ENCODE peak calls at places on chromosomes 7 and 10, in eight cellular contexts. P is effector memory CD4-positive, alpha-beta T cell; G is activated CD4-positive, CD25-positive, alpha-beta regulatory T cell; H is AG08396; J is ureter; S is astrocyte of the spinal cord; D is GM13977; U is M059J. W is an unnamed sample.

GRCh38 chr7:100689230-100690135 is 4.6 kb downstream of the GIGYF1 start:
- DNase-seq in G (no peak), U (no peak), D (peak; percentile 42), P (no peak), S (no peak), J (no peak), H (no peak), W (no peak)

GRCh38 chr7:102451371-102452054 is 13.2 kb downstream of the ALKBH4 start:
- DNase-seq in D (peak; percentile 15), G (no peak), P (no peak), H (no peak), J (no peak), S (no peak), U (no peak), W (no peak)

GRCh38 chr10:114879541-114880158 is 58.1 kb downstream of the FHIP2A start:
- DNase-seq in D (peak; percentile 41), J (no peak), G (no peak), P (no peak), H (peak; percentile 14), U (peak; percentile 27), S (no peak), W (peak; percentile 19)

GRCh38 chr7:123494193-123494796 is 40.1 kb downstream of the IQUB start:
- DNase-seq in J (no peak), D (peak; percentile 19), S (peak; percentile 43), U (peak; percentile 24), P (no peak), G (no peak), H (peak; percentile 11), W (peak; percentile 5)

GRCh38 chr7:80298201-80298600 is 163.6 kb downstream of the GNAI1 start:
- DNase-seq in H (no peak), J (no peak), D (no peak), P (no peak), G (no peak), U (no peak), S (no peak), W (no peak)

GRCh38 chr10:3977761-3978160 is 192.8 kb upstream of the KLF6 start:
- DNase-seq in U (no peak), S (no peak), D (no peak), H (no peak), G (no peak), P (no peak), J (no peak), W (no peak)

GRCh38 chr10:86960003-86960862 is 1.8 kb downstream of the SNCG start:
- DNase-seq in P (no peak), U (peak; percentile 48), S (peak; percentile 44), H (peak; percentile 83), G (no peak), D (peak; percentile 84), J (no peak), W (no peak)

GRCh38 chr10:9024210-9024609 is 969.7 kb downstream of the GATA3 start:
- DNase-seq in J (no peak), H (no peak), S (no peak), U (no peak), G (no peak), P (no peak), D (no peak), W (no peak)

GRCh38 chr10:133237241-133238065 is at the start of gene VENTX:
- DNase-seq in D (no peak), S (no peak), J (no peak), H (no peak), P (no peak), U (no peak), G (no peak), W (no peak)

GRCh38 chr10:44706745-44707144 is 204.4 kb upstream of the TMEM72 start:
- DNase-seq in D (no peak), P (no peak), G (no peak), J (no peak), U (peak; percentile 100), H (peak; percentile 73), S (peak; percentile 96), W (no peak)

GRCh38 chr7:94127026-94127425 is 122.9 kb upstream of the BET1 start:
- DNase-seq in S (no peak), G (no peak), J (no peak), D (no peak), U (no peak), P (no peak), H (no peak), W (no peak)

GRCh38 chr7:97555845-97556431 is 175.9 kb upstream of the TAC1 start:
- DNase-seq in U (peak; percentile 12), D (no peak), H (no peak), S (no peak), P (no peak), J (no peak), G (no peak), W (no peak)

GRCh38 chr7:138785587-138786437 is 12.0 kb upstream of the TMEM213 start:
- DNase-seq in U (peak; percentile 64), H (peak; percentile 29), J (no peak), S (no peak), G (no peak), P (no peak), D (no peak), W (no peak)

GRCh38 chr7:141431143-141431479 is 120.1 kb upstream of the AGK start:
- DNase-seq in J (no peak), S (no peak), U (no peak), H (no peak), D (no peak), P (no peak), G (no peak), W (no peak)

GRCh38 chr10:126628746-126629145 is 41.7 kb downstream of the C10orf90 start:
- DNase-seq in S (no peak), H (no peak), P (no peak), U (no peak), J (no peak), D (no peak), G (no peak), W (no peak)

GRCh38 chr10:86350897-86351296 is 15.7 kb downstream of the GRID1 start:
- DNase-seq in H (no peak), S (no peak), P (no peak), U (no peak), J (no peak), D (no peak), G (no peak), W (no peak)

GRCh38 chr7:95335093-95335492 is 10.8 kb upstream of the PON1 start:
- DNase-seq in P (no peak), J (no peak), G (no peak), H (peak; percentile 12), D (no peak), U (peak; percentile 70), S (peak; percentile 80), W (no peak)

GRCh38 chr10:12470719-12471118 is 121.4 kb downstream of the CAMK1D start:
- DNase-seq in H (no peak), P (no peak), G (no peak), J (no peak), S (no peak), D (no peak), U (no peak), W (no peak)

GRCh38 chr10:69729326-69730048 is 72.2 kb upstream of the COL13A1 start:
- DNase-seq in J (no peak), D (no peak), P (no peak), H (no peak), U (no peak), G (no peak), S (no peak), W (no peak)